ENCODE peak calls at places on chromosomes 11 and 22, in six cellular contexts. K is H54, L is mesothelial cell of epicardium, X is NCI-H1092 treated with DMSO at 0.1 percent for 48 hours, O is activated T-cell treated with anti-CD3 and anti-CD28 coated beads for 48 hours, M is EL. Q is an unnamed sample.

GRCh38 chr11:125999234-125999880 is 53.5 kb downstream of the VSIG10L2 start:
- DNase-seq in M (no peak), L (no peak), X (no peak), K (no peak), O (no peak), Q (no peak)

GRCh38 chr11:75776546-75776945 is 8.0 kb downstream of the DGAT2 start:
- DNase-seq in K (no peak), O (no peak), M (no peak), X (no peak), L (no peak), Q (no peak)

GRCh38 chr11:69908511-69909220 is 89.5 kb upstream of the FGF3 start:
- DNase-seq in L (no peak), X (no peak), K (no peak), O (no peak), M (no peak), Q (no peak)

GRCh38 chr22:37305873-37306272 is 23.6 kb downstream of the CYTH4 start:
- DNase-seq in K (no peak), O (no peak), X (no peak), M (no peak), L (no peak), Q (no peak)

GRCh38 chr11:13857828-13858227 is 104.7 kb upstream of the SPON1 start:
- DNase-seq in M (no peak), K (no peak), O (no peak), L (no peak), X (no peak), Q (no peak)

GRCh38 chr11:75536786-75537629 is 11.3 kb upstream of the GDPD5 start:
- DNase-seq in M (no peak), O (peak), K (peak), L (no peak), X (no peak), Q (no peak)

GRCh38 chr11:100680070-100680469 is 7.0 kb upstream of the ARHGAP42 start:
- DNase-seq in M (no peak), K (no peak), X (no peak), O (no peak), L (no peak), Q (no peak)

GRCh38 chr11:120137187-120137610 is 714 bp downstream of the TRIM29 start:
- DNase-seq in X (no peak), O (no peak), L (peak), M (no peak), K (no peak), Q (no peak)